ENCODE peak calls at places on chromosome 7, in seven cellular contexts. Y, N, T, K, E, F and G are unnamed samples.

GRCh38 chr7:152894295-152895170 is 135.0 kb downstream of the ACTR3B start:
- DNase-seq in Y (no peak), N (peak; percentile 1), T (no peak), K (no peak), E (no peak), F (peak; percentile 31), G (peak; percentile 53)

GRCh38 chr7:22726849-22727792 is at the start of gene IL6:
- DNase-seq in Y (peak; percentile 83), N (peak; percentile 96), T (no peak), K (peak; percentile 6), E (no peak), F (peak; percentile 70), G (no peak)

GRCh38 chr7:34823650-34824258 is 165.7 kb downstream of the NPSR1 start:
- DNase-seq in Y (peak; percentile 8), N (peak; percentile 68), T (peak; percentile 10), K (peak; percentile 41), E (no peak), F (peak; percentile 69), G (no peak)

GRCh38 chr7:90211391-90212148 is at the start of gene STEAP2:
- DNase-seq in Y (peak; percentile 73), N (peak; percentile 94), T (no peak), K (no peak), E (no peak), F (peak; percentile 54), G (peak; percentile 46)

GRCh38 chr7:36132025-36132424 is 21.0 kb upstream of the EEPD1 start:
- DNase-seq in Y (no peak), N (no peak), T (no peak), K (no peak), E (no peak), F (no peak), G (no peak)

GRCh38 chr7:29113384-29114102 is 32.8 kb downstream of the CPVL start:
- DNase-seq in Y (no peak), N (peak; percentile 30), T (no peak), K (no peak), E (no peak), F (no peak), G (no peak)

GRCh38 chr7:4668510-4668847 is 13.6 kb upstream of the FOXK1 start:
- DNase-seq in Y (no peak), N (no peak), T (no peak), K (no peak), E (no peak), F (no peak), G (no peak)

GRCh38 chr7:142939226-142939910 is at the start of gene LLCFC1:
- DNase-seq in Y (no peak), N (no peak), T (no peak), K (no peak), E (no peak), F (no peak), G (peak; percentile 19)

GRCh38 chr7:29017666-29018065 is 59.5 kb upstream of the TRIL start:
- DNase-seq in Y (no peak), N (peak; percentile 50), T (no peak), K (no peak), E (no peak), F (no peak), G (no peak)

GRCh38 chr7:3134715-3135114 is 91.0 kb upstream of the CARD11 start:
- DNase-seq in Y (no peak), N (no peak), T (no peak), K (no peak), E (no peak), F (no peak), G (no peak)

GRCh38 chr7:41437257-41438196 is 265.4 kb downstream of the INHBA start:
- DNase-seq in Y (no peak), N (no peak), T (no peak), K (no peak), E (no peak), F (no peak), G (no peak)

GRCh38 chr7:128398016-128398840 is 11.6 kb downstream of the IMPDH1 start:
- DNase-seq in Y (no peak), N (peak; percentile 55), T (peak; percentile 21), K (no peak), E (no peak), F (peak; percentile 38), G (no peak)

GRCh38 chr7:19410096-19410495 is 264.9 kb upstream of the FERD3L start:
- DNase-seq in Y (no peak), N (peak; percentile 33), T (no peak), K (no peak), E (no peak), F (peak; percentile 46), G (no peak)

GRCh38 chr7:82740246-82740848 is 296.8 kb upstream of the CACNA2D1 start:
- DNase-seq in Y (no peak), N (peak; percentile 72), T (no peak), K (no peak), E (no peak), F (peak; percentile 75), G (no peak)

GRCh38 chr7:79320741-79321473 is 132.6 kb downstream of the MAGI2 start:
- DNase-seq in Y (no peak), N (no peak), T (no peak), K (no peak), E (no peak), F (no peak), G (no peak)

GRCh38 chr7:33674804-33675411 is 230.4 kb upstream of the BMPER start:
- DNase-seq in Y (no peak), N (no peak), T (no peak), K (no peak), E (no peak), F (no peak), G (no peak)